ENCODE peak calls at places on chromosome 14, in five cellular contexts. One of them, this sample, is unnamed.

GRCh38 chr14:100445436-100446088 is 122.4 kb downstream of the SLC25A47 start:
- DNase-seq in stimulated activated CD4-positive, alpha-beta T cell treated with anti-CD3 and anti-CD28 coated beads, Interleukin-15, amount 100 ng/mL, for 1 hour: no peak
- DNase-seq in H54: no peak
- DNase-seq in NCI-H1105: no peak
- DNase-seq in Panc1: no peak
- DNase-seq in this sample: no peak

GRCh38 chr14:68522510-68523325 is 270.1 kb downstream of the ZFP36L1 start:
- DNase-seq in stimulated activated CD4-positive, alpha-beta T cell treated with anti-CD3 and anti-CD28 coated beads, Interleukin-15, amount 100 ng/mL, for 1 hour: no peak
- DNase-seq in H54: no peak
- DNase-seq in NCI-H1105: peak; percentile 23
- DNase-seq in Panc1: no peak
- DNase-seq in this sample: no peak

GRCh38 chr14:49405291-49405690 is 180.9 kb downstream of the RPS29 start:
- DNase-seq in stimulated activated CD4-positive, alpha-beta T cell treated with anti-CD3 and anti-CD28 coated beads, Interleukin-15, amount 100 ng/mL, for 1 hour: no peak
- DNase-seq in H54: no peak
- DNase-seq in NCI-H1105: no peak
- DNase-seq in Panc1: no peak
- DNase-seq in this sample: no peak

GRCh38 chr14:64955297-64955696 is 12.8 kb upstream of the GPX2 start:
- DNase-seq in stimulated activated CD4-positive, alpha-beta T cell treated with anti-CD3 and anti-CD28 coated beads, Interleukin-15, amount 100 ng/mL, for 1 hour: no peak
- DNase-seq in H54: no peak
- DNase-seq in NCI-H1105: no peak
- DNase-seq in Panc1: no peak
- DNase-seq in this sample: no peak

GRCh38 chr14:21071225-21072041 is 1.3 kb downstream of the ARHGEF40 start:
- DNase-seq in stimulated activated CD4-positive, alpha-beta T cell treated with anti-CD3 and anti-CD28 coated beads, Interleukin-15, amount 100 ng/mL, for 1 hour: no peak
- DNase-seq in H54: peak; percentile 73
- DNase-seq in NCI-H1105: peak; percentile 76
- DNase-seq in Panc1: no peak
- DNase-seq in this sample: peak; percentile 17

GRCh38 chr14:42654707-42655106 is 1048.0 kb downstream of the LRFN5 start:
- DNase-seq in stimulated activated CD4-positive, alpha-beta T cell treated with anti-CD3 and anti-CD28 coated beads, Interleukin-15, amount 100 ng/mL, for 1 hour: no peak
- DNase-seq in H54: no peak
- DNase-seq in NCI-H1105: no peak
- DNase-seq in Panc1: no peak
- DNase-seq in this sample: no peak

GRCh38 chr14:55332654-55333570 is 61.7 kb downstream of the FBXO34 start:
- DNase-seq in stimulated activated CD4-positive, alpha-beta T cell treated with anti-CD3 and anti-CD28 coated beads, Interleukin-15, amount 100 ng/mL, for 1 hour: no peak
- DNase-seq in H54: no peak
- DNase-seq in NCI-H1105: no peak
- DNase-seq in Panc1: no peak
- DNase-seq in this sample: no peak

GRCh38 chr14:94101748-94102147 is 8.8 kb upstream of the IFI27 start:
- DNase-seq in stimulated activated CD4-positive, alpha-beta T cell treated with anti-CD3 and anti-CD28 coated beads, Interleukin-15, amount 100 ng/mL, for 1 hour: no peak
- DNase-seq in H54: no peak
- DNase-seq in NCI-H1105: no peak
- DNase-seq in Panc1: no peak
- DNase-seq in this sample: no peak

GRCh38 chr14:58746261-58746660 is 108.5 kb downstream of the DACT1 start:
- DNase-seq in stimulated activated CD4-positive, alpha-beta T cell treated with anti-CD3 and anti-CD28 coated beads, Interleukin-15, amount 100 ng/mL, for 1 hour: no peak
- DNase-seq in H54: peak; percentile 10
- DNase-seq in NCI-H1105: no peak
- DNase-seq in Panc1: no peak
- DNase-seq in this sample: no peak

GRCh38 chr14:104700224-104700623 is 10.8 kb downstream of the INF2 start:
- DNase-seq in stimulated activated CD4-positive, alpha-beta T cell treated with anti-CD3 and anti-CD28 coated beads, Interleukin-15, amount 100 ng/mL, for 1 hour: no peak
- DNase-seq in H54: no peak
- DNase-seq in NCI-H1105: no peak
- DNase-seq in Panc1: no peak
- DNase-seq in this sample: no peak

GRCh38 chr14:55794655-55795583 is 214.9 kb downstream of the KTN1 start:
- DNase-seq in stimulated activated CD4-positive, alpha-beta T cell treated with anti-CD3 and anti-CD28 coated beads, Interleukin-15, amount 100 ng/mL, for 1 hour: no peak
- DNase-seq in H54: peak; percentile 6
- DNase-seq in NCI-H1105: no peak
- DNase-seq in Panc1: no peak
- DNase-seq in this sample: no peak

GRCh38 chr14:67623114-67623513 is 3.4 kb downstream of the ARG2 start:
- DNase-seq in stimulated activated CD4-positive, alpha-beta T cell treated with anti-CD3 and anti-CD28 coated beads, Interleukin-15, amount 100 ng/mL, for 1 hour: no peak
- DNase-seq in H54: no peak
- DNase-seq in NCI-H1105: no peak
- DNase-seq in Panc1: no peak
- DNase-seq in this sample: peak; percentile 6

GRCh38 chr14:77314043-77314442 is 6.6 kb downstream of the POMT2 start:
- DNase-seq in stimulated activated CD4-positive, alpha-beta T cell treated with anti-CD3 and anti-CD28 coated beads, Interleukin-15, amount 100 ng/mL, for 1 hour: no peak
- DNase-seq in H54: no peak
- DNase-seq in NCI-H1105: no peak
- DNase-seq in Panc1: peak; percentile 66
- DNase-seq in this sample: no peak

GRCh38 chr14:70257526-70257925 is 68.8 kb upstream of the SLC8A3 start:
- DNase-seq in stimulated activated CD4-positive, alpha-beta T cell treated with anti-CD3 and anti-CD28 coated beads, Interleukin-15, amount 100 ng/mL, for 1 hour: no peak
- DNase-seq in H54: peak; percentile 6
- DNase-seq in NCI-H1105: no peak
- DNase-seq in Panc1: peak; percentile 8
- DNase-seq in this sample: peak; percentile 6

GRCh38 chr14:31084385-31084784 is 58.2 kb upstream of the STRN3 start:
- DNase-seq in stimulated activated CD4-positive, alpha-beta T cell treated with anti-CD3 and anti-CD28 coated beads, Interleukin-15, amount 100 ng/mL, for 1 hour: no peak
- DNase-seq in H54: no peak
- DNase-seq in NCI-H1105: no peak
- DNase-seq in Panc1: no peak
- DNase-seq in this sample: no peak

GRCh38 chr14:32468955-32469354 is 139.9 kb downstream of the AKAP6 start:
- DNase-seq in stimulated activated CD4-positive, alpha-beta T cell treated with anti-CD3 and anti-CD28 coated beads, Interleukin-15, amount 100 ng/mL, for 1 hour: no peak
- DNase-seq in H54: peak; percentile 44
- DNase-seq in NCI-H1105: no peak
- DNase-seq in Panc1: no peak
- DNase-seq in this sample: no peak

GRCh38 chr14:93962701-93963601 is 13.4 kb downstream of the ASB2 start:
- DNase-seq in stimulated activated CD4-positive, alpha-beta T cell treated with anti-CD3 and anti-CD28 coated beads, Interleukin-15, amount 100 ng/mL, for 1 hour: peak; percentile 15
- DNase-seq in H54: no peak
- DNase-seq in NCI-H1105: no peak
- DNase-seq in Panc1: no peak
- DNase-seq in this sample: no peak

GRCh38 chr14:64910847-64911495 is 3.3 kb upstream of the CHURC1 start:
- DNase-seq in stimulated activated CD4-positive, alpha-beta T cell treated with anti-CD3 and anti-CD28 coated beads, Interleukin-15, amount 100 ng/mL, for 1 hour: no peak
- DNase-seq in H54: no peak
- DNase-seq in NCI-H1105: peak; percentile 5
- DNase-seq in Panc1: no peak
- DNase-seq in this sample: no peak

GRCh38 chr14:96055753-96056508 is 16.8 kb downstream of the C14orf132 start:
- DNase-seq in stimulated activated CD4-positive, alpha-beta T cell treated with anti-CD3 and anti-CD28 coated beads, Interleukin-15, amount 100 ng/mL, for 1 hour: no peak
- DNase-seq in H54: no peak
- DNase-seq in NCI-H1105: no peak
- DNase-seq in Panc1: no peak
- DNase-seq in this sample: no peak

GRCh38 chr14:97077253-97077653 is 280.1 kb downstream of the VRK1 start:
- DNase-seq in stimulated activated CD4-positive, alpha-beta T cell treated with anti-CD3 and anti-CD28 coated beads, Interleukin-15, amount 100 ng/mL, for 1 hour: no peak
- DNase-seq in H54: peak; percentile 72
- DNase-seq in NCI-H1105: no peak
- DNase-seq in Panc1: no peak
- DNase-seq in this sample: no peak

This sample was measured in NCI-H2029 treated with DMSO at 0.1 percent for 48 hours.